ENCODE peak calls at places on chromosomes 6 and 20, in eight cellular contexts. One of them, this sample, is unnamed. For H3K4me1 and H3K9me3, the result is how much of the 10 kb centered on the place peaks cover.

GRCh38 chr6:166743925-166744653 is 117.0 kb upstream of the RPS6KA2 start:
- DNase-seq in mesenchymal stem cell: no peak
- DNase-seq in keratinocyte: no peak
- DNase-seq in heart left ventricle: no peak
- DNase-seq in uterus: no peak
- DNase-seq in SJSA1: no peak
- DNase-seq in trophoblast cell: no peak
- DNase-seq in thyroid gland: no peak
- DNase-seq in this sample: peak

GRCh38 chr6:169366177-169366901 is 112.7 kb upstream of the THBS2 start:
- DNase-seq in mesenchymal stem cell: no peak
- DNase-seq in SJSA1: no peak
- DNase-seq in uterus: no peak
- DNase-seq in thyroid gland: no peak
- DNase-seq in keratinocyte: no peak
- DNase-seq in trophoblast cell: no peak
- DNase-seq in heart left ventricle: no peak
- DNase-seq in this sample: no peak

GRCh38 chr6:40948598-40948997 is 90.4 kb downstream of the UNC5CL start:
- DNase-seq in heart left ventricle: no peak
- DNase-seq in thyroid gland: no peak
- DNase-seq in keratinocyte: peak
- DNase-seq in SJSA1: no peak
- DNase-seq in uterus: no peak
- DNase-seq in trophoblast cell: no peak
- DNase-seq in mesenchymal stem cell: no peak
- DNase-seq in this sample: no peak

GRCh38 chr20:17542481-17542880 is 11.3 kb upstream of the BFSP1 start:
- DNase-seq in mesenchymal stem cell: no peak
- DNase-seq in trophoblast cell: no peak
- DNase-seq in SJSA1: no peak
- DNase-seq in uterus: no peak
- DNase-seq in heart left ventricle: no peak
- DNase-seq in keratinocyte: no peak
- DNase-seq in thyroid gland: no peak
- DNase-seq in this sample: no peak

GRCh38 chr6:51743999-51744398 is 343.4 kb downstream of the PKHD1 start:
- DNase-seq in thyroid gland: no peak
- DNase-seq in heart left ventricle: no peak
- DNase-seq in mesenchymal stem cell: no peak
- DNase-seq in SJSA1: no peak
- DNase-seq in trophoblast cell: no peak
- DNase-seq in uterus: no peak
- DNase-seq in keratinocyte: no peak
- DNase-seq in this sample: no peak

GRCh38 chr20:50735813-50736212 is 4.4 kb downstream of the PARD6B start:
- DNase-seq in thyroid gland: no peak
- DNase-seq in keratinocyte: no peak
- DNase-seq in mesenchymal stem cell: no peak
- DNase-seq in uterus: no peak
- DNase-seq in trophoblast cell: no peak
- DNase-seq in SJSA1: no peak
- DNase-seq in heart left ventricle: no peak
- DNase-seq in this sample: no peak

GRCh38 chr6:126539022-126539421 is 199.1 kb downstream of the CENPW start:
- DNase-seq in trophoblast cell: no peak
- DNase-seq in mesenchymal stem cell: peak
- DNase-seq in heart left ventricle: no peak
- DNase-seq in keratinocyte: peak
- DNase-seq in uterus: no peak
- DNase-seq in thyroid gland: no peak
- DNase-seq in SJSA1: no peak
- DNase-seq in this sample: no peak

GRCh38 chr6:2531426-2532208 is 219.1 kb downstream of the MYLK4 start:
- DNase-seq in heart left ventricle: no peak
- DNase-seq in thyroid gland: no peak
- DNase-seq in mesenchymal stem cell: peak
- DNase-seq in trophoblast cell: no peak
- DNase-seq in uterus: no peak
- DNase-seq in keratinocyte: peak
- DNase-seq in SJSA1: no peak
- DNase-seq in this sample: no peak

GRCh38 chr6:143759666-143760065 is 81.9 kb downstream of the PHACTR2 start:
- DNase-seq in thyroid gland: no peak
- DNase-seq in keratinocyte: no peak
- DNase-seq in heart left ventricle: no peak
- DNase-seq in trophoblast cell: no peak
- DNase-seq in uterus: no peak
- DNase-seq in mesenchymal stem cell: no peak
- DNase-seq in SJSA1: no peak
- DNase-seq in this sample: no peak

GRCh38 chr20:60039526-60039925 is 81.3 kb downstream of the CDH26 start:
- DNase-seq in SJSA1: no peak
- DNase-seq in keratinocyte: no peak
- DNase-seq in thyroid gland: no peak
- DNase-seq in trophoblast cell: no peak
- DNase-seq in heart left ventricle: no peak
- DNase-seq in mesenchymal stem cell: no peak
- DNase-seq in uterus: no peak
- DNase-seq in this sample: no peak

GRCh38 chr6:14984454-14984853 is 261.4 kb upstream of the JARID2 start:
- DNase-seq in heart left ventricle: no peak
- DNase-seq in SJSA1: no peak
- DNase-seq in thyroid gland: peak
- DNase-seq in trophoblast cell: no peak
- DNase-seq in uterus: no peak
- DNase-seq in mesenchymal stem cell: peak
- DNase-seq in keratinocyte: no peak
- DNase-seq in this sample: peak

GRCh38 chr6:5398530-5398929 is 137.2 kb downstream of the FARS2 start:
- DNase-seq in trophoblast cell: peak
- DNase-seq in SJSA1: no peak
- DNase-seq in keratinocyte: peak
- DNase-seq in uterus: no peak
- DNase-seq in heart left ventricle: no peak
- DNase-seq in thyroid gland: no peak
- DNase-seq in mesenchymal stem cell: peak
- DNase-seq in this sample: peak

GRCh38 chr6:33808781-33809180 is 5.0 kb upstream of the MLN start:
- DNase-seq in keratinocyte: no peak
- DNase-seq in uterus: no peak
- DNase-seq in thyroid gland: no peak
- DNase-seq in mesenchymal stem cell: no peak
- DNase-seq in heart left ventricle: no peak
- DNase-seq in trophoblast cell: no peak
- DNase-seq in SJSA1: no peak
- DNase-seq in this sample: no peak

GRCh38 chr6:44074383-44075136 is 52.7 kb downstream of the MRPL14 start:
- DNase-seq in uterus: peak
- DNase-seq in heart left ventricle: peak
- DNase-seq in keratinocyte: no peak
- DNase-seq in trophoblast cell: no peak
- DNase-seq in mesenchymal stem cell: peak
- DNase-seq in thyroid gland: peak
- DNase-seq in SJSA1: peak
- DNase-seq in this sample: peak

GRCh38 chr6:89694428-89694827 is 55.9 kb upstream of the LYRM2 start:
- DNase-seq in heart left ventricle: no peak
- DNase-seq in trophoblast cell: no peak
- DNase-seq in mesenchymal stem cell: no peak
- DNase-seq in uterus: no peak
- DNase-seq in keratinocyte: no peak
- DNase-seq in SJSA1: no peak
- DNase-seq in thyroid gland: peak
- DNase-seq in this sample: no peak

GRCh38 chr6:215335-216034 is 76.8 kb upstream of the DUSP22 start:
- DNase-seq in heart left ventricle: no peak
- DNase-seq in SJSA1: no peak
- DNase-seq in uterus: no peak
- DNase-seq in thyroid gland: peak
- DNase-seq in mesenchymal stem cell: no peak
- DNase-seq in trophoblast cell: no peak
- DNase-seq in keratinocyte: peak
- DNase-seq in this sample: no peak

GRCh38 chr20:62913043-62913630 is 13.2 kb downstream of the DIDO1 start:
- DNase-seq in uterus: no peak
- DNase-seq in thyroid gland: no peak
- DNase-seq in SJSA1: no peak
- DNase-seq in keratinocyte: no peak
- DNase-seq in trophoblast cell: no peak
- DNase-seq in mesenchymal stem cell: no peak
- DNase-seq in heart left ventricle: no peak
- DNase-seq in this sample: no peak
- H3K4me1 ChIP-seq in uterus: under half
- H3K4me1 ChIP-seq in thyroid gland: under half
- H3K4me1 ChIP-seq in SJSA1: under half
- H3K4me1 ChIP-seq in keratinocyte: under half
- H3K4me1 ChIP-seq in trophoblast cell: under half
- H3K4me1 ChIP-seq in mesenchymal stem cell: under half
- H3K4me1 ChIP-seq in heart left ventricle: half or more
- H3K4me1 ChIP-seq in this sample: under half

DNA sequence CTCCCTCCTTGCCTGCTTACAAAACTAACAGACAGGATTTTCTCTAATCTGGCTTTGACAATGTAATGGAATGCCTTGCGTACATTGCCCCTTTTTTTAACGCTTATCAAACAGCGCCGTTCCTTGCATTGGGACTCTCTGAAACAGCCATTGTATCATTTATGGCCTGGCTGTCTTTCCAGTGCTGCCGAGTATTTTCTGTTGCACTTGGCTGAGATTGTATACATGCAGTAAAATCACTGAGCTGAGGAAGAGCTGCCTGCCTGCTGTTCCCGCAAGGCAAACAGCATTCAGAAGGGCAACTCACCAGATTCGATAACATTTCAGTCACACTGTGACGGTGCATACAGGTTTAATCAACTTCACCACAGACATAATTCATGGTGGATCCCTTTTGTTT is 106.0 kb downstream of the SH3BGRL2 start:
- DNase-seq in thyroid gland: peak
- DNase-seq in mesenchymal stem cell: no peak
- DNase-seq in trophoblast cell: no peak
- DNase-seq in uterus: no peak
- DNase-seq in SJSA1: no peak
- DNase-seq in keratinocyte: no peak
- DNase-seq in heart left ventricle: no peak
- DNase-seq in this sample: no peak
- H3K27ac ChIP-seq in thyroid gland: no peak
- H3K27ac ChIP-seq in mesenchymal stem cell: no peak
- H3K27ac ChIP-seq in trophoblast cell: no peak
- H3K27ac ChIP-seq in uterus: no peak
- H3K27ac ChIP-seq in SJSA1: no peak
- H3K27ac ChIP-seq in keratinocyte: no peak
- H3K27ac ChIP-seq in heart left ventricle: no peak
- H3K27ac ChIP-seq in this sample: no peak

GRCh38 chr6:150907385-150907784 is 41.9 kb downstream of the MTHFD1L start:
- DNase-seq in heart left ventricle: no peak
- DNase-seq in SJSA1: no peak
- DNase-seq in mesenchymal stem cell: no peak
- DNase-seq in thyroid gland: peak
- DNase-seq in keratinocyte: no peak
- DNase-seq in uterus: no peak
- DNase-seq in trophoblast cell: no peak
- DNase-seq in this sample: peak
- H3K9me3 ChIP-seq in heart left ventricle: under half
- H3K9me3 ChIP-seq in SJSA1: under half
- H3K9me3 ChIP-seq in mesenchymal stem cell: under half
- H3K9me3 ChIP-seq in thyroid gland: under half
- H3K9me3 ChIP-seq in keratinocyte: under half
- H3K9me3 ChIP-seq in uterus: under half
- H3K9me3 ChIP-seq in trophoblast cell: under half
- H3K9me3 ChIP-seq in this sample: under half

GRCh38 chr6:130993292-130993765 is 69.7 kb downstream of the EPB41L2 start:
- DNase-seq in heart left ventricle: no peak
- DNase-seq in mesenchymal stem cell: no peak
- DNase-seq in uterus: no peak
- DNase-seq in trophoblast cell: no peak
- DNase-seq in SJSA1: no peak
- DNase-seq in keratinocyte: no peak
- DNase-seq in thyroid gland: no peak
- DNase-seq in this sample: no peak
- H3K4me1 ChIP-seq in heart left ventricle: under half
- H3K4me1 ChIP-seq in mesenchymal stem cell: under half
- H3K4me1 ChIP-seq in uterus: under half
- H3K4me1 ChIP-seq in trophoblast cell: under half
- H3K4me1 ChIP-seq in SJSA1: under half
- H3K4me1 ChIP-seq in keratinocyte: under half
- H3K4me1 ChIP-seq in thyroid gland: under half
- H3K4me1 ChIP-seq in this sample: under half

DNA sequence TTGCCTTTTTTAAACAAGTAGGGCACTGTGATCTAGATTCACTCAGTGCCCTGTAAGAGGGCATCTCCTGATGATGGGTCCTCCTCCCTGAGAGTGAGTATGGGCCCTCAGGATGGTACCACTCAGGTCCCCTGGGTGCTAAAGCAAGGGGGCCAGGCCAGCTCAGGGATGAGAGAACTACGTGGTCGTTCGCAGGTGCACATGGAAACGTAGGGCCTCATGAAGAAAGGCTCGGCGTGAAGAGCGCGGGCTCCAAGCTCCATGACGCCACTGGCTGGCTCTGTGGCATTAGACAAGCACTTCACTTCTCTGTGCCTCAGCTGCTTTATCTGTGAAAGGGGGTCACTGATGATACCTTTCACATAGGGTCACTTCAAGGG is 50.7 kb downstream of the SYNJ2 start:
- DNase-seq in mesenchymal stem cell: no peak
- DNase-seq in keratinocyte: no peak
- DNase-seq in thyroid gland: no peak
- DNase-seq in SJSA1: no peak
- DNase-seq in heart left ventricle: no peak
- DNase-seq in trophoblast cell: no peak
- DNase-seq in uterus: no peak
- DNase-seq in this sample: no peak
- H3K27ac ChIP-seq in mesenchymal stem cell: peak
- H3K27ac ChIP-seq in keratinocyte: no peak
- H3K27ac ChIP-seq in thyroid gland: peak
- H3K27ac ChIP-seq in SJSA1: peak
- H3K27ac ChIP-seq in heart left ventricle: peak
- H3K27ac ChIP-seq in trophoblast cell: no peak
- H3K27ac ChIP-seq in uterus: peak
- H3K27ac ChIP-seq in this sample: no peak

GRCh38 chr20:21322083-21322710 is 19.1 kb downstream of the XRN2 start:
- DNase-seq in thyroid gland: no peak
- DNase-seq in keratinocyte: no peak
- DNase-seq in mesenchymal stem cell: no peak
- DNase-seq in uterus: no peak
- DNase-seq in SJSA1: no peak
- DNase-seq in heart left ventricle: no peak
- DNase-seq in trophoblast cell: no peak
- DNase-seq in this sample: no peak
- H3K9me3 ChIP-seq in thyroid gland: under half
- H3K9me3 ChIP-seq in keratinocyte: under half
- H3K9me3 ChIP-seq in mesenchymal stem cell: under half
- H3K9me3 ChIP-seq in uterus: under half
- H3K9me3 ChIP-seq in SJSA1: under half
- H3K9me3 ChIP-seq in heart left ventricle: under half
- H3K9me3 ChIP-seq in trophoblast cell: under half
- H3K9me3 ChIP-seq in this sample: under half

GRCh38 chr20:24339179-24339578 is 130.2 kb upstream of the SYNDIG1 start:
- DNase-seq in thyroid gland: no peak
- DNase-seq in uterus: no peak
- DNase-seq in heart left ventricle: no peak
- DNase-seq in trophoblast cell: no peak
- DNase-seq in SJSA1: no peak
- DNase-seq in keratinocyte: peak
- DNase-seq in mesenchymal stem cell: no peak
- DNase-seq in this sample: no peak
- H3K4me1 ChIP-seq in thyroid gland: under half
- H3K4me1 ChIP-seq in uterus: under half
- H3K4me1 ChIP-seq in heart left ventricle: under half
- H3K4me1 ChIP-seq in trophoblast cell: under half
- H3K4me1 ChIP-seq in SJSA1: under half
- H3K4me1 ChIP-seq in keratinocyte: half or more
- H3K4me1 ChIP-seq in mesenchymal stem cell: under half
- H3K4me1 ChIP-seq in this sample: under half

GRCh38 chr6:73233048-73233447 is 7.8 kb upstream of the KHDC1L start:
- DNase-seq in trophoblast cell: no peak
- DNase-seq in uterus: no peak
- DNase-seq in heart left ventricle: no peak
- DNase-seq in thyroid gland: no peak
- DNase-seq in SJSA1: no peak
- DNase-seq in keratinocyte: no peak
- DNase-seq in mesenchymal stem cell: no peak
- DNase-seq in this sample: no peak
- H3K27ac ChIP-seq in trophoblast cell: no peak
- H3K27ac ChIP-seq in uterus: no peak
- H3K27ac ChIP-seq in heart left ventricle: no peak
- H3K27ac ChIP-seq in thyroid gland: no peak
- H3K27ac ChIP-seq in SJSA1: no peak
- H3K27ac ChIP-seq in keratinocyte: no peak
- H3K27ac ChIP-seq in mesenchymal stem cell: no peak
- H3K27ac ChIP-seq in this sample: no peak